ENCODE peak calls at places on chromosomes 11 and 22, in eight cellular contexts. H, U, Z, T, G, X, O and F are unnamed samples. For H3K4me1, the result is how much of the 10 kb centered on the place peaks cover.

GRCh38 chr11:67053896-67054850 is 2.5 kb upstream of the RHOD start:
- DNase-seq in H (peak), U (peak), Z (no peak), T (peak), G (peak), X (peak), O (peak), F (peak)

GRCh38 chr22:49239264-49240015 is 588.2 kb downstream of the BRD1 start:
- DNase-seq in H (no peak), U (no peak), Z (no peak), T (peak), G (no peak), X (no peak), O (no peak), F (no peak)

GRCh38 chr22:33163815-33164214 is 105.6 kb upstream of the SYN3 start:
- DNase-seq in H (no peak), U (no peak), Z (no peak), T (no peak), G (no peak), X (no peak), O (no peak), F (no peak)

GRCh38 chr11:61072316-61073109 is 29.8 kb upstream of the CD5 start:
- DNase-seq in H (no peak), U (no peak), Z (no peak), T (no peak), G (no peak), X (no peak), O (no peak), F (no peak)

GRCh38 chr22:44686873-44687600 is 15.0 kb upstream of the PRR5 start:
- DNase-seq in H (peak), U (no peak), Z (no peak), T (no peak), G (peak), X (no peak), O (no peak), F (no peak)

GRCh38 chr11:68313574-68314202 is 1.3 kb downstream of the LRP5 start:
- DNase-seq in H (peak), U (peak), Z (peak), T (no peak), G (no peak), X (no peak), O (peak), F (no peak)

GRCh38 chr11:66985508-66986177 is 10.5 kb downstream of the C11orf86 start:
- DNase-seq in H (no peak), U (no peak), Z (no peak), T (no peak), G (no peak), X (no peak), O (peak), F (no peak)

GRCh38 chr22:46308283-46308988 is 11.8 kb downstream of the GTSE1 start:
- DNase-seq in H (no peak), U (no peak), Z (no peak), T (no peak), G (no peak), X (no peak), O (no peak), F (no peak)

GRCh38 chr11:92678212-92678611 is 291.2 kb upstream of the MTNR1B start:
- DNase-seq in H (no peak), U (no peak), Z (no peak), T (no peak), G (no peak), X (no peak), O (no peak), F (no peak)

GRCh38 chr22:49726022-49726681 is 101.5 kb downstream of the BRD1 start:
- DNase-seq in H (no peak), U (no peak), Z (no peak), T (no peak), G (no peak), X (no peak), O (no peak), F (no peak)

GRCh38 chr22:31637938-31638618 is 23.9 kb downstream of the PISD start:
- DNase-seq in H (no peak), U (no peak), Z (no peak), T (peak), G (no peak), X (peak), O (no peak), F (peak)

GRCh38 chr22:23401111-23401909 is 178.8 kb downstream of the IGLL1 start:
- DNase-seq in H (peak), U (peak), Z (no peak), T (no peak), G (peak), X (no peak), O (no peak), F (no peak)

GRCh38 chr11:6204708-6205107 is 649 bp upstream of the C11orf42 start:
- DNase-seq in H (no peak), U (no peak), Z (no peak), T (no peak), G (no peak), X (no peak), O (no peak), F (no peak)

GRCh38 chr11:128342511-128343133 is 244.7 kb downstream of the ETS1 start:
- DNase-seq in H (peak), U (no peak), Z (peak), T (peak), G (peak), X (no peak), O (no peak), F (peak)

GRCh38 chr11:12120031-12121008 is 9.9 kb downstream of the MICAL2 start:
- DNase-seq in H (no peak), U (no peak), Z (no peak), T (no peak), G (no peak), X (no peak), O (no peak), F (no peak)
- H3K4me1 ChIP-seq in H (under half), U (half or more), Z (under half), T (under half), G (half or more), X (under half), O (under half), F (under half)

GRCh38 chr22:18066181-18066859 is 11.5 kb upstream of the PEX26 start:
- DNase-seq in H (no peak), U (no peak), Z (no peak), T (no peak), G (no peak), X (no peak), O (no peak), F (peak)

GRCh38 chr22:18067121-18067520 is 10.7 kb upstream of the PEX26 start:
- DNase-seq in H (no peak), U (no peak), Z (no peak), T (no peak), G (no peak), X (no peak), O (no peak), F (no peak)

GRCh38 chr22:18063311-18063710 is 14.5 kb upstream of the PEX26 start:
- DNase-seq in H (no peak), U (no peak), Z (no peak), T (no peak), G (no peak), X (no peak), O (no peak), F (no peak)

GRCh38 chr22:18064636-18065035 is 13.2 kb upstream of the PEX26 start:
- DNase-seq in H (no peak), U (no peak), Z (no peak), T (no peak), G (no peak), X (no peak), O (no peak), F (no peak)

GRCh38 chr22:18065256-18065655 is 12.5 kb upstream of the PEX26 start:
- DNase-seq in H (no peak), U (no peak), Z (no peak), T (no peak), G (no peak), X (no peak), O (no peak), F (peak)
- H3K27ac ChIP-seq in H (no peak), U (no peak), Z (no peak), T (no peak), G (no peak), X (no peak), O (no peak), F (peak)

DNA sequence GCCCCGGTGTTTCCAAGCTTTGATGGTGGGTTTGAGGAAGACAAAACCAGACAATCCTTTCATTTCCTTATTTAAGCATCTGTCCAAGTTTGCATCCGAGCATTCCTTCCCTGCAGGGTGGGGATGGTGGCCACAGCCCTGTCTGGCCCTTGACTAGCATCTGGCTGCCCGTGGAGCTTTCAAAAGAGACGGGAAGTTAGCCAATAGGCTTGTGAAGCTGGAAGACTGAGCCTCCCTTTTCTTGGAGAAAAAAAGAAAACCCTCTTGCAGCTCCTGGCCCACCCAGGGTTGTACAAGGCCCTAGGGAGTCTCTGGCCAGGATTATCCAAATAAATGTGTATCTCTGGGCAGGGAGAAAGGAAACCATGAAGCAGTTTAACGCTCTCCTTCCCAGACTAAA is 60.6 kb downstream of the MICAL2 start:
- DNase-seq in H (peak), U (no peak), Z (no peak), T (no peak), G (no peak), X (peak), O (no peak), F (no peak)
- H3K4me1 ChIP-seq in H (under half), U (under half), Z (under half), T (under half), G (half or more), X (under half), O (under half), F (under half)

GRCh38 chr11:44773351-44773965 is 46.7 kb downstream of the TSPAN18 start:
- DNase-seq in H (peak), U (no peak), Z (no peak), T (no peak), G (no peak), X (no peak), O (no peak), F (no peak)

GRCh38 chr11:44775366-44776356 is 48.9 kb downstream of the TSPAN18 start:
- DNase-seq in H (peak), U (peak), Z (peak), T (peak), G (peak), X (peak), O (peak), F (peak)

GRCh38 chr11:44771252-44771734 is 44.5 kb downstream of the TSPAN18 start:
- DNase-seq in H (no peak), U (no peak), Z (no peak), T (no peak), G (no peak), X (no peak), O (no peak), F (no peak)

GRCh38 chr11:44774736-44775135 is 48.0 kb downstream of the TSPAN18 start:
- DNase-seq in H (no peak), U (no peak), Z (no peak), T (no peak), G (no peak), X (no peak), O (no peak), F (no peak)

DNA sequence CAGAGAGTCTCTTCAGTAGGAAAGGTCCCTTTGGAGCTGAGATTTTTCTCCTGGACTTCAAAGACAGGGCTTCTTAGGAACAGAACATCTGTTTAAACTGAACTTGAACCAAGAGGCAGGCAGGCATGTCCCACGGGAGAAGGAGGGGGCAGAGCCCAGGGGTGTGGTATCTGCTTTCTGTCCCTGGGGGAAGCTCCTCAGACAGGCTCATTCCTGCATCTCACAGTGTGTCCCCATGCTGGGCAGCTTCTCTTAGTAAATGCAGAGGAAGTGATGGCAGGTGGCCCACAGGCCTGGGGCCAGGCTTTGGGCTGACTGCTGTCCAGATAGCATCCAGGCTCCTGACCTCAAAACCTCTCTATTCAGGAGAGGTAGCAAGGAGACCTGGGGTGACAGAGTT is 47.4 kb downstream of the TSPAN18 start:
- DNase-seq in H (no peak), U (no peak), Z (no peak), T (no peak), G (no peak), X (no peak), O (no peak), F (no peak)
- H3K27ac ChIP-seq in H (no peak), U (no peak), Z (no peak), T (peak), G (no peak), X (peak), O (no peak), F (no peak)

DNA sequence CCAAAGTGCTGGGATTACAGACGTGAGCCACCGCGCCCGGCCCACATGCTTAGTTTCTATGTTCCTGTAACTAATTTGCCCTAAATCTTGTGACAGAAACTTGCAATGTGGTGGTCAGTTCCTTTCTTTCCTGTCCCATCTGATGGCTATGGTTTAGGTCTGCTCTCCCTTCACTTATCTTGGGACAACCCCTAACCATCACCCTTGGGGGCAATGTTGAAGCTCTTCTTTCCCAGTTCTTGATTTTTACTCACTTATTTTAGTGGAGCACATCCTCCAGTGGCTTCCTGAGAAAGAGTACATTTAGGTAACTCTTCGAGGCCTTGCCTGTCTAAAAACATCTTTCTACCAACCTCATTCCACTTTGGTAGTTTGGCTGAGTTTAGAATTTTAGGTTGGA is 7.3 kb downstream of the SREBF2 start:
- DNase-seq in H (no peak), U (no peak), Z (no peak), T (no peak), G (no peak), X (no peak), O (no peak), F (no peak)
- H3K4me1 ChIP-seq in H (under half), U (under half), Z (under half), T (under half), G (half or more), X (half or more), O (half or more), F (half or more)

GRCh38 chr11:130578738-130579368 is 130.4 kb downstream of the ADAMTS15 start:
- DNase-seq in H (no peak), U (no peak), Z (no peak), T (no peak), G (no peak), X (no peak), O (peak), F (no peak)

GRCh38 chr11:130581631-130582030 is 133.2 kb downstream of the ADAMTS15 start:
- DNase-seq in H (peak), U (no peak), Z (no peak), T (no peak), G (no peak), X (no peak), O (no peak), F (no peak)

GRCh38 chr11:130582994-130583393 is 134.5 kb downstream of the ADAMTS15 start:
- DNase-seq in H (no peak), U (no peak), Z (no peak), T (no peak), G (no peak), X (no peak), O (no peak), F (no peak)

GRCh38 chr11:130582176-130582575 is 133.7 kb downstream of the ADAMTS15 start:
- DNase-seq in H (no peak), U (no peak), Z (no peak), T (no peak), G (no peak), X (no peak), O (no peak), F (no peak)

DNA sequence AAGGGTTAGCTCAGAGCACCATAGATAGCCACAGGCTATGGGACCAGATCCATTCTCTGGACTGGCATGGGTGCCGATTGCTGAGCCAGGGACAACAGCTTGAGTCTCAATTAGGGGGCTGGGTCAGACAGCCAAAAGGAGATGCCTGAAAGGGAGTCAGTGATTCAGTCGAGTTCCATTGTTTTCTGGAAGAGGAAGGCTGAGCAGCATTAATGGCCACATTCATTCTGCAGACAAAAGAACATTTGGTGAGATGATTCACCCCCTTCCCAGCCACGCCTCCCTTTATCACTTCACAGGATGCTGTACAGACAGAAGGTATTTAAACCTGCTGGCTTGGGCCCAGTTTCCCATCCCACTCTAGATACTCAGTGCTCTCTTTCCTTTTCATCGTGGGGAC is 131.9 kb downstream of the ADAMTS15 start:
- DNase-seq in H (peak), U (no peak), Z (no peak), T (no peak), G (peak), X (no peak), O (no peak), F (no peak)
- H3K27ac ChIP-seq in H (no peak), U (no peak), Z (no peak), T (no peak), G (peak), X (peak), O (no peak), F (no peak)

DNA sequence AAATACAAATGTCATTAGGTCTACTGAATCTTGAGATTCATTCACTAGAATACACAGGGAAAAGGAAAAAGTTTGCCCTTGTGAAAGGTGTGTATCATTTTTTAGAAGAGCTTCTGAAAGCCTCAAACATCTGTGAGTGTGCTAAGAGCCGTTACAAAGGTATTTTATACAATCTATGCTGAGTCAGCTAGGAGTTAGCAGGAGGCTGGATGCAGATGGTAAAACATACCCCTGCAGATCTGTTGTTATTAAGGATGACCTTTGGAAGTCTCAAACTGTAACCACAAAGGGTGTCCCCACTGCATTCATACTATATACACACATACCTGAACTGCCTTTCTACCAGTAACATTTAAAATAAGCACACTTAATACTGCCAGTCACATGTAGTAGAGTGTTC is 8.3 kb upstream of the C11orf91 start:
- DNase-seq in H (no peak), U (no peak), Z (no peak), T (no peak), G (peak), X (no peak), O (no peak), F (no peak)
- H3K4me1 ChIP-seq in H (under half), U (under half), Z (under half), T (under half), G (half or more), X (under half), O (under half), F (under half)